ENCODE peak calls at places on chromosomes 2 and 18, in ten cellular contexts. T is GM23338, M is AG10803, O is neuronal stem cell, Q is adipocyte, N is uterus, P is tibial nerve, A is AG04449, G is ovary, S is fibroblast of mammary gland. K is an unnamed sample.
A peak's percentile ranks its signal among the peaks of the same experiment; 100 is the strongest.

GRCh38 chr2:139033300-139033699 is 253.1 kb upstream of the NXPH2 start:
- DNase-seq in A (no peak), M (no peak), N (no peak), S (peak; percentile 7), Q (peak; percentile 10), O (no peak), T (no peak), P (no peak), G (no peak), K (no peak)

GRCh38 chr2:61882850-61883249 is 5.6 kb downstream of the CCT4 start:
- DNase-seq in T (no peak), O (no peak), P (no peak), M (no peak), N (no peak), G (no peak), Q (no peak), A (no peak), S (no peak), K (no peak)

GRCh38 chr2:86046985-86047384 is 58.7 kb downstream of the POLR1A start:
- DNase-seq in S (no peak), P (no peak), O (no peak), N (no peak), Q (no peak), G (peak; percentile 8), A (no peak), T (no peak), M (peak; percentile 22), K (no peak)

GRCh38 chr2:27320958-27321543 is 1.8 kb downstream of the MPV17 start:
- DNase-seq in N (peak; percentile 81), M (peak; percentile 98), O (no peak), Q (peak; percentile 92), A (peak; percentile 97), G (peak; percentile 40), T (peak; percentile 78), S (peak; percentile 100), P (peak; percentile 49), K (no peak)

GRCh38 chr2:202410092-202410491 is 34.0 kb downstream of the BMPR2 start:
- DNase-seq in P (no peak), S (no peak), M (no peak), G (no peak), A (no peak), O (no peak), T (no peak), Q (no peak), N (no peak), K (no peak)

GRCh38 chr2:85438291-85439110 is 20.0 kb downstream of the SH2D6 start:
- DNase-seq in T (no peak), M (no peak), N (no peak), G (no peak), O (no peak), A (no peak), P (no peak), Q (no peak), S (no peak), K (no peak)

GRCh38 chr2:54024576-54024975 is 53.8 kb upstream of the PSME4 start:
- DNase-seq in G (no peak), Q (no peak), M (no peak), T (no peak), S (no peak), P (no peak), A (no peak), O (no peak), N (no peak), K (no peak)

GRCh38 chr2:201852878-201853415 is 46.6 kb downstream of the CDK15 start:
- DNase-seq in S (peak; percentile 51), P (no peak), T (no peak), O (no peak), Q (peak; percentile 25), N (no peak), A (no peak), M (no peak), G (no peak), K (no peak)

GRCh38 chr2:121104721-121105141 is 180.3 kb downstream of the TFCP2L1 start:
- DNase-seq in P (no peak), O (peak; percentile 12), N (no peak), Q (peak; percentile 43), G (no peak), S (peak; percentile 19), T (no peak), A (no peak), M (no peak), K (no peak)

GRCh38 chr2:181304011-181304844 is 153.0 kb upstream of the ITGA4 start:
- DNase-seq in M (no peak), A (no peak), G (no peak), T (no peak), P (no peak), O (no peak), Q (no peak), S (no peak), N (no peak), K (peak; percentile 77)

GRCh38 chr2:46409756-46410155 is 69.6 kb upstream of the TMEM247 start:
- DNase-seq in N (no peak), A (no peak), T (no peak), P (no peak), O (no peak), M (no peak), Q (no peak), G (no peak), S (no peak), K (no peak)

GRCh38 chr2:30877833-30878232 is 70.6 kb upstream of the CAPN13 start:
- DNase-seq in P (no peak), Q (no peak), N (no peak), O (no peak), S (no peak), G (no peak), T (no peak), A (no peak), M (no peak), K (no peak)

GRCh38 chr2:229713371-229714079 is 830 bp downstream of the DNER start:
- DNase-seq in G (no peak), P (no peak), N (no peak), A (no peak), Q (peak; percentile 11), M (no peak), T (peak; percentile 75), O (peak; percentile 59), S (no peak), K (no peak)

GRCh38 chr2:146455325-146455724 is 1389.5 kb upstream of the ACVR2A start:
- DNase-seq in P (no peak), G (no peak), S (no peak), N (no peak), Q (no peak), M (no peak), T (no peak), A (no peak), O (no peak), K (no peak)

DNA sequence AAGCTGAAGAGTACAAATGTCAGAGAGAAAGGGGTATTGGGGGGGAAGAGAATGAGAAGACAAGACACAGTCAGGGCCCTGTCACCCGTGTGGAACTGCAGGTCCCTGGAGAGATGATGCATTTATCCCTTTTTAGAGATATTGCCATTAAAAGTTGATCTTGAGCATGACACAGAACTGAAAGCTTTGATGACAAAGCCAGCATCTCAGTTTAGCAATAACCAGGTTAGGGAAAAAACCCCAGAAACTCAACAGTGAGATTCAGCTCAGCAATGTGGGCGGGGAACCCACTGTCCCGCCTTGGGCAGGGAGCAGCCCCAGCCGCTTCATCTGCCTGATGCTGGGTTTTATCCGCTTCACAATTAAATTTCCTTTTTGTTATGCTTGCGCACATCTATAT is 181.1 kb downstream of the NEDD4L start:
- DNase-seq in S (peak; percentile 40), A (no peak), P (no peak), G (no peak), M (no peak), T (no peak), O (no peak), Q (no peak), N (no peak), K (no peak)
- H3K4me3 ChIP-seq in S (no peak overlapping the region), A (no peak overlapping the region), P (no peak overlapping the region), G (no peak overlapping the region), M (no peak overlapping the region), T (no peak overlapping the region), O (no peak overlapping the region), Q (no peak overlapping the region), N (no peak overlapping the region), K (no peak overlapping the region)

DNA sequence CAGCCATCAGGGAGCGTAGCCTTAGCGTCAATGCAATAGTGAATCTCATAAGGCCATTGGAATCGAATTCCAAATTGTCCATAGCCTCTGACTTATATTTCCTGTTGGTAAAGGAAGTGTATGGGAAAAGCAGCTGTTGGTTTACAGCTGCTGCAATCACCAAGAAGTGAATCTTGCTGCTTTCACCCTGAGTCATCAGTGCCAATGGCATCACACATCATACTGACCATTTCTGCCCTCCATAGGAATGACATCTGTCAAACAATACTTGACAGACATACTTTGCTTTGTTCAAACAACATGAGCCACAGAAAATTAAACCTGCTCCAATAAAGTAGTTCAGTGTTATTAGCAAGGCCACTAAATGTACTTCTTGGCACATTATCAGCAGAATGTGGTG is 111.2 kb upstream of the KLHL29 start:
- DNase-seq in A (no peak), M (no peak), P (no peak), N (no peak), S (no peak), T (no peak), G (no peak), O (no peak), Q (peak; percentile 11), K (no peak)
- H3K4me3 ChIP-seq in A (no peak overlapping the region), M (no peak overlapping the region), P (no peak overlapping the region), N (no peak overlapping the region), S (no peak overlapping the region), T (no peak overlapping the region), G (no peak overlapping the region), O (no peak overlapping the region), Q (no peak overlapping the region), K (no peak overlapping the region)

GRCh38 chr2:24351627-24351938 is 8.8 kb downstream of the ITSN2 start:
- DNase-seq in O (no peak), N (no peak), A (no peak), Q (no peak), T (no peak), S (no peak), M (no peak), P (no peak), G (no peak), K (no peak)
- H3K4me3 ChIP-seq in O (no peak overlapping the region), N (no peak overlapping the region), A (no peak overlapping the region), Q (no peak overlapping the region), T (no peak overlapping the region), S (no peak overlapping the region), M (no peak overlapping the region), P (no peak overlapping the region), G (no peak overlapping the region), K (no peak overlapping the region)

GRCh38 chr2:150045601-150046000 is 441.9 kb downstream of the RND3 start:
- DNase-seq in Q (no peak), N (no peak), T (no peak), A (no peak), M (no peak), S (no peak), G (no peak), P (no peak), O (no peak), K (no peak)

GRCh38 chr2:150046211-150046610 is 441.3 kb downstream of the RND3 start:
- DNase-seq in T (no peak), G (no peak), M (peak; percentile 76), S (no peak), N (no peak), P (no peak), Q (peak; percentile 50), O (no peak), A (no peak), K (no peak)

GRCh38 chr2:150036622-150037021 is 449.0 kb upstream of the MMADHC start:
- DNase-seq in Q (no peak), T (no peak), N (no peak), S (no peak), G (no peak), M (no peak), A (no peak), P (no peak), O (no peak), K (no peak)

GRCh38 chr2:150042844-150043503 is 444.5 kb downstream of the RND3 start:
- DNase-seq in Q (no peak), S (no peak), G (no peak), P (no peak), O (no peak), N (no peak), M (no peak), T (no peak), A (no peak), K (no peak)

GRCh38 chr2:150041721-150042450 is 445.6 kb downstream of the RND3 start:
- DNase-seq in S (peak; percentile 42), T (no peak), M (no peak), G (no peak), O (no peak), P (no peak), A (no peak), Q (no peak), N (no peak), K (no peak)
- H3K4me3 ChIP-seq in S (no peak overlapping the region), T (no peak overlapping the region), M (no peak overlapping the region), G (no peak overlapping the region), O (no peak overlapping the region), P (no peak overlapping the region), A (no peak overlapping the region), Q (no peak overlapping the region), N (no peak overlapping the region), K (no peak overlapping the region)